ENCODE peak calls at places on chromosomes 1 and 21, in five cellular contexts. One of them, this sample, is unnamed.

GRCh38 chr1:236067854-236068454 is 3.1 kb upstream of the NID1 start:
- DNase-seq in substantia nigra: no peak
- DNase-seq in RWPE1: no peak
- DNase-seq in CD8-positive, alpha-beta T cell: no peak
- DNase-seq in GM23338: no peak
- DNase-seq in this sample: no peak

GRCh38 chr1:100499412-100499811 is 38.5 kb upstream of the GPR88 start:
- DNase-seq in CD8-positive, alpha-beta T cell: no peak
- DNase-seq in GM23338: no peak
- DNase-seq in RWPE1: no peak
- DNase-seq in substantia nigra: no peak
- DNase-seq in this sample: no peak

GRCh38 chr1:116147114-116147510 is 35.9 kb downstream of the MAB21L3 start:
- DNase-seq in GM23338: no peak
- DNase-seq in substantia nigra: no peak
- DNase-seq in CD8-positive, alpha-beta T cell: no peak
- DNase-seq in RWPE1: no peak
- DNase-seq in this sample: no peak

GRCh38 chr1:84174051-84174556 is 30.0 kb downstream of the PRKACB start:
- DNase-seq in substantia nigra: no peak
- DNase-seq in CD8-positive, alpha-beta T cell: no peak
- DNase-seq in GM23338: peak; percentile 14
- DNase-seq in RWPE1: peak; percentile 46
- DNase-seq in this sample: no peak

GRCh38 chr1:37926061-37926924 is 20.6 kb downstream of the INPP5B start:
- DNase-seq in substantia nigra: no peak
- DNase-seq in RWPE1: no peak
- DNase-seq in CD8-positive, alpha-beta T cell: no peak
- DNase-seq in GM23338: no peak
- DNase-seq in this sample: no peak

GRCh38 chr1:160726498-160727391 is 12.3 kb upstream of the SLAMF7 start:
- DNase-seq in GM23338: peak; percentile 94
- DNase-seq in CD8-positive, alpha-beta T cell: peak; percentile 52
- DNase-seq in RWPE1: peak; percentile 57
- DNase-seq in substantia nigra: peak; percentile 4
- DNase-seq in this sample: no peak

GRCh38 chr1:25028910-25029599 is 99.0 kb upstream of the RUNX3 start:
- DNase-seq in substantia nigra: no peak
- DNase-seq in RWPE1: no peak
- DNase-seq in GM23338: no peak
- DNase-seq in CD8-positive, alpha-beta T cell: no peak
- DNase-seq in this sample: no peak

GRCh38 chr1:176903474-176903873 is 261.0 kb downstream of the ASTN1 start:
- DNase-seq in CD8-positive, alpha-beta T cell: no peak
- DNase-seq in substantia nigra: no peak
- DNase-seq in RWPE1: peak; percentile 6
- DNase-seq in GM23338: no peak
- DNase-seq in this sample: peak; percentile 18

GRCh38 chr1:229843627-229844238 is 217.7 kb downstream of the URB2 start:
- DNase-seq in CD8-positive, alpha-beta T cell: no peak
- DNase-seq in GM23338: no peak
- DNase-seq in RWPE1: peak; percentile 71
- DNase-seq in substantia nigra: no peak
- DNase-seq in this sample: no peak

GRCh38 chr1:21909787-21910503 is 27.2 kb downstream of the HSPG2 start:
- DNase-seq in CD8-positive, alpha-beta T cell: no peak
- DNase-seq in RWPE1: no peak
- DNase-seq in substantia nigra: no peak
- DNase-seq in GM23338: peak; percentile 53
- DNase-seq in this sample: no peak

GRCh38 chr1:114009393-114009792 is 30.1 kb downstream of the OLFML3 start:
- DNase-seq in CD8-positive, alpha-beta T cell: no peak
- DNase-seq in substantia nigra: no peak
- DNase-seq in RWPE1: no peak
- DNase-seq in GM23338: no peak
- DNase-seq in this sample: no peak

GRCh38 chr1:76288758-76289483 is 214.4 kb downstream of the ST6GALNAC3 start:
- DNase-seq in CD8-positive, alpha-beta T cell: no peak
- DNase-seq in substantia nigra: no peak
- DNase-seq in RWPE1: no peak
- DNase-seq in GM23338: no peak
- DNase-seq in this sample: no peak

GRCh38 chr1:113928129-113928949 is 785 bp upstream of the HIPK1 start:
- DNase-seq in RWPE1: no peak
- DNase-seq in CD8-positive, alpha-beta T cell: no peak
- DNase-seq in substantia nigra: no peak
- DNase-seq in GM23338: no peak
- DNase-seq in this sample: no peak

GRCh38 chr21:25929859-25930520 is 195.2 kb downstream of the GABPA start:
- DNase-seq in substantia nigra: no peak
- DNase-seq in RWPE1: peak; percentile 56
- DNase-seq in CD8-positive, alpha-beta T cell: no peak
- DNase-seq in GM23338: peak; percentile 38
- DNase-seq in this sample: no peak

GRCh38 chr1:32753532-32754281 is 51.1 kb upstream of the SYNC start:
- DNase-seq in substantia nigra: no peak
- DNase-seq in CD8-positive, alpha-beta T cell: peak; percentile 48
- DNase-seq in RWPE1: peak; percentile 94
- DNase-seq in GM23338: peak; percentile 96
- DNase-seq in this sample: peak; percentile 44

GRCh38 chr1:40836283-40836682 is 25.9 kb downstream of the CITED4 start:
- DNase-seq in RWPE1: no peak
- DNase-seq in GM23338: no peak
- DNase-seq in CD8-positive, alpha-beta T cell: no peak
- DNase-seq in substantia nigra: no peak
- DNase-seq in this sample: no peak

GRCh38 chr1:160030657-160031367 is 978 bp downstream of the PIGM start:
- DNase-seq in RWPE1: peak; percentile 49
- DNase-seq in CD8-positive, alpha-beta T cell: no peak
- DNase-seq in GM23338: peak; percentile 20
- DNase-seq in substantia nigra: no peak
- DNase-seq in this sample: peak; percentile 41

DNA sequence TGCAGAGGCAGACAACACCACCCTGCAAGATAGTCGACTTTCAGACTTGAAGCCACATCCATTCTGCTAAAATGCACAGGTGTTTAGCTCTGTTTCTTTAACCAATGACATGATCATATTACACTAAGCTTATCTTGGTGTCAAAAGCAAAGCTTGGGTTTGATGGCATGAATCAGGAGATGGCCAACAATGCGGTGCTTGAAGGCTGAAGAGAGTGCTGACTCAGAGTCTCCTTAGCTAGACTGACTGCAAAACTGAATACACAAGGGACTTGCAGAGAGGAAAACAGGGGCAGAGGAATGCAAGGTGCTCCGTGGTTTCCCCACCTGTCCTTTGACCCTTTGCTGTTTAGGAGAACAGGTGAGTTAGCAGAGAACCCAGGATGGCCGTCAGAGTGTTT is 262.6 kb downstream of the SIPA1L2 start:
- DNase-seq in CD8-positive, alpha-beta T cell: no peak
- DNase-seq in RWPE1: no peak
- DNase-seq in GM23338: peak; percentile 45
- DNase-seq in substantia nigra: no peak
- DNase-seq in this sample: no peak
- H3K27ac ChIP-seq in CD8-positive, alpha-beta T cell: no peak overlapping the region
- H3K27ac ChIP-seq in RWPE1: no peak overlapping the region
- H3K27ac ChIP-seq in GM23338: no peak overlapping the region
- H3K27ac ChIP-seq in substantia nigra: no peak overlapping the region
- H3K27ac ChIP-seq in this sample: no peak overlapping the region

GRCh38 chr1:208178091-208178529 is 66.1 kb downstream of the PLXNA2 start:
- DNase-seq in CD8-positive, alpha-beta T cell: no peak
- DNase-seq in RWPE1: no peak
- DNase-seq in substantia nigra: no peak
- DNase-seq in GM23338: no peak
- DNase-seq in this sample: no peak
- H3K27ac ChIP-seq in CD8-positive, alpha-beta T cell: no peak overlapping the region
- H3K27ac ChIP-seq in RWPE1: peak overlapping the region; percentile 43
- H3K27ac ChIP-seq in substantia nigra: no peak overlapping the region
- H3K27ac ChIP-seq in GM23338: no peak overlapping the region
- H3K27ac ChIP-seq in this sample: no peak overlapping the region

GRCh38 chr1:154806333-154806732 is 63.7 kb downstream of the KCNN3 start:
- DNase-seq in GM23338: no peak
- DNase-seq in substantia nigra: no peak
- DNase-seq in CD8-positive, alpha-beta T cell: no peak
- DNase-seq in RWPE1: no peak
- DNase-seq in this sample: no peak

GRCh38 chr1:154801612-154802011 is 68.5 kb downstream of the KCNN3 start:
- DNase-seq in CD8-positive, alpha-beta T cell: no peak
- DNase-seq in GM23338: no peak
- DNase-seq in substantia nigra: no peak
- DNase-seq in RWPE1: no peak
- DNase-seq in this sample: no peak

GRCh38 chr1:154807048-154807591 is 63.0 kb downstream of the KCNN3 start:
- DNase-seq in CD8-positive, alpha-beta T cell: no peak
- DNase-seq in RWPE1: no peak
- DNase-seq in GM23338: no peak
- DNase-seq in substantia nigra: no peak
- DNase-seq in this sample: no peak

GRCh38 chr1:154802336-154803003 is 67.6 kb downstream of the KCNN3 start:
- DNase-seq in CD8-positive, alpha-beta T cell: no peak
- DNase-seq in substantia nigra: no peak
- DNase-seq in GM23338: no peak
- DNase-seq in RWPE1: no peak
- DNase-seq in this sample: no peak

DNA sequence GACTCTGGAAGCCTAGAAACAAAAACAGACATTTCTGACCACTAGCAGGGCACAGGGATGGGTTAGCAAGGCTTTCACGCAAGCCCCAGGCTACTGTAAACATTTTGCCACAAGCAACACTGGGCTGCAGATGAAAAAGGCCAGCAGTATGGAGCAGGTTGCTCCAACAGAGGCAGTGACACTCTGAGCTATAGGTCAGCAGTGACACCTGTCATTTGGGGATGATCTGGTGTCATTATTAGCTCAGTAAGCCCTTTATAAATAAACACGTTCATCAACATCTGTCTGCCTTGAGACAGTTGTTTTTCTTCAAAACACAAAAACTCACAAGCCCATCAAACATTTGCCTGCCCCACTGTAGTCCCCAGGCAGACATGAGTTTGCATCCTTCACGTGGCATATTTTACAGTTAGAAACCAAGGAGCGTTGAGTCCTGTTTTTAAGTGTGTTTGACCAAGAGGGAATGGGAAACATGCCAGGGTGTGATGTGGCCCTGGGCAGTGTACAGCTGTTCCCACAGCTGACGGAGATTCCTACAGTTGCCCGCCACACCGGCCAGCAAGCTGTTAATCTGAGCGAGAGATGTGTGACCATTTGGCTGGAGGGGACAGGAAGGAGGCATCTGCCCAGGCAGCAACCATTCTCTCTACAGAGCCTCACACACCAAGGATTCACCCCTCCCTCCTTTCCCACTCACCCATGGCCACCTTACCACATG is 66.7 kb downstream of the KCNN3 start:
- DNase-seq in CD8-positive, alpha-beta T cell: no peak
- DNase-seq in GM23338: no peak
- DNase-seq in RWPE1: no peak
- DNase-seq in substantia nigra: no peak
- DNase-seq in this sample: no peak
- H3K27ac ChIP-seq in CD8-positive, alpha-beta T cell: no peak overlapping the region
- H3K27ac ChIP-seq in GM23338: no peak overlapping the region
- H3K27ac ChIP-seq in RWPE1: no peak overlapping the region
- H3K27ac ChIP-seq in substantia nigra: no peak overlapping the region
- H3K27ac ChIP-seq in this sample: no peak overlapping the region

GRCh38 chr1:206696812-206697585 is 12.3 kb downstream of the MAPKAPK2 start:
- DNase-seq in CD8-positive, alpha-beta T cell: no peak
- DNase-seq in GM23338: no peak
- DNase-seq in RWPE1: no peak
- DNase-seq in substantia nigra: no peak
- DNase-seq in this sample: no peak

GRCh38 chr1:206698011-206698410 is 13.3 kb downstream of the MAPKAPK2 start:
- DNase-seq in CD8-positive, alpha-beta T cell: no peak
- DNase-seq in GM23338: no peak
- DNase-seq in RWPE1: no peak
- DNase-seq in substantia nigra: no peak
- DNase-seq in this sample: no peak

GRCh38 chr1:206700445-206701036 is 15.8 kb downstream of the MAPKAPK2 start:
- DNase-seq in GM23338: no peak
- DNase-seq in substantia nigra: no peak
- DNase-seq in RWPE1: no peak
- DNase-seq in CD8-positive, alpha-beta T cell: no peak
- DNase-seq in this sample: no peak

GRCh38 chr1:206698990-206699586 is 14.4 kb downstream of the MAPKAPK2 start:
- DNase-seq in substantia nigra: no peak
- DNase-seq in RWPE1: no peak
- DNase-seq in CD8-positive, alpha-beta T cell: no peak
- DNase-seq in GM23338: no peak
- DNase-seq in this sample: no peak

DNA sequence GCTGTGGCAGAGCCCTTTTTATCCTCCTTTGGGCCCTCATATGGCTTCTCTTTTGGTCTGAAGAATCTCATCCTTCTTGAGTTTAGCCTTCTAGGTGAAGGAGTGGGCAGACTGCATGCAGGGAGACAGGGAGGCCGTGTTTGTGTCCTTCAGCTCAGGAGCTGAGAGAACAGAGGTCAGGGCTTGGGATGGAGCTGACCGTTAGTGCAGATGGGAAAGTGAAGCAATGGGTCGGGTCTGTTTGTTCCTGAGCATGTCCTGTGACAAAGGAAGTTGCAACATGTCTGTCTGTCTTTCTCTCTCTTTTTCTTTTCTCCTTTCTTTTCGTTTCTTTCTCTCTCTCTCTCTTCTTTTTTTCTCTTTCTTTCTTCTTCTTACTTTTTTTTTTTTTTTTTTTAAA is 14.9 kb downstream of the MAPKAPK2 start:
- DNase-seq in CD8-positive, alpha-beta T cell: no peak
- DNase-seq in GM23338: no peak
- DNase-seq in RWPE1: no peak
- DNase-seq in substantia nigra: no peak
- DNase-seq in this sample: no peak
- H3K27ac ChIP-seq in CD8-positive, alpha-beta T cell: no peak overlapping the region
- H3K27ac ChIP-seq in GM23338: no peak overlapping the region
- H3K27ac ChIP-seq in RWPE1: peak overlapping the region; percentile 27
- H3K27ac ChIP-seq in substantia nigra: peak overlapping the region; percentile 0
- H3K27ac ChIP-seq in this sample: no peak overlapping the region